ENCODE peak calls at places on chromosomes 5 and 9, in nine cellular contexts. One of them, this sample, is unnamed.

GRCh38 chr5:58455066-58455465 is 4.8 kb downstream of the PLK2 start:
- DNase-seq in sigmoid colon: no peak
- DNase-seq in fibroblast of lung: peak
- DNase-seq in amygdala: no peak
- DNase-seq in activated naive CD4-positive, alpha-beta T cell treated with anti-CD3 and anti-CD28 coated beads, Interleukin-2, amount 50 U/mL, for 16 hours: no peak
- DNase-seq in AG09309: peak
- DNase-seq in CD4-positive, alpha-beta T cell: no peak
- DNase-seq in HS-27A: no peak
- DNase-seq in lower leg skin: no peak
- DNase-seq in this sample: peak

GRCh38 chr9:131238402-131239021 is 37.8 kb downstream of the FAM78A start:
- DNase-seq in fibroblast of lung: peak
- DNase-seq in activated naive CD4-positive, alpha-beta T cell treated with anti-CD3 and anti-CD28 coated beads, Interleukin-2, amount 50 U/mL, for 16 hours: no peak
- DNase-seq in sigmoid colon: no peak
- DNase-seq in lower leg skin: no peak
- DNase-seq in HS-27A: no peak
- DNase-seq in AG09309: no peak
- DNase-seq in CD4-positive, alpha-beta T cell: no peak
- DNase-seq in amygdala: no peak
- DNase-seq in this sample: no peak

GRCh38 chr5:134577796-134578577 is 52.5 kb downstream of the JADE2 start:
- DNase-seq in CD4-positive, alpha-beta T cell: peak
- DNase-seq in AG09309: peak
- DNase-seq in amygdala: peak
- DNase-seq in fibroblast of lung: peak
- DNase-seq in sigmoid colon: peak
- DNase-seq in HS-27A: no peak
- DNase-seq in activated naive CD4-positive, alpha-beta T cell treated with anti-CD3 and anti-CD28 coated beads, Interleukin-2, amount 50 U/mL, for 16 hours: peak
- DNase-seq in lower leg skin: peak
- DNase-seq in this sample: peak

GRCh38 chr5:137696481-137696880 is 39.4 kb downstream of the KLHL3 start:
- DNase-seq in lower leg skin: no peak
- DNase-seq in activated naive CD4-positive, alpha-beta T cell treated with anti-CD3 and anti-CD28 coated beads, Interleukin-2, amount 50 U/mL, for 16 hours: peak
- DNase-seq in AG09309: no peak
- DNase-seq in sigmoid colon: no peak
- DNase-seq in HS-27A: no peak
- DNase-seq in amygdala: no peak
- DNase-seq in fibroblast of lung: peak
- DNase-seq in CD4-positive, alpha-beta T cell: no peak
- DNase-seq in this sample: no peak

GRCh38 chr9:129828969-129829368 is 5.0 kb upstream of the TOR1A start:
- DNase-seq in activated naive CD4-positive, alpha-beta T cell treated with anti-CD3 and anti-CD28 coated beads, Interleukin-2, amount 50 U/mL, for 16 hours: no peak
- DNase-seq in HS-27A: no peak
- DNase-seq in lower leg skin: no peak
- DNase-seq in sigmoid colon: no peak
- DNase-seq in CD4-positive, alpha-beta T cell: no peak
- DNase-seq in AG09309: no peak
- DNase-seq in amygdala: no peak
- DNase-seq in fibroblast of lung: no peak
- DNase-seq in this sample: no peak

GRCh38 chr9:122228191-122228905 is 409 bp downstream of the LHX6 start:
- DNase-seq in fibroblast of lung: no peak
- DNase-seq in AG09309: no peak
- DNase-seq in HS-27A: no peak
- DNase-seq in amygdala: no peak
- DNase-seq in CD4-positive, alpha-beta T cell: no peak
- DNase-seq in lower leg skin: peak
- DNase-seq in activated naive CD4-positive, alpha-beta T cell treated with anti-CD3 and anti-CD28 coated beads, Interleukin-2, amount 50 U/mL, for 16 hours: no peak
- DNase-seq in sigmoid colon: no peak
- DNase-seq in this sample: no peak

GRCh38 chr5:141503699-141504098 is 14.8 kb downstream of the PCDHGC5 start:
- DNase-seq in activated naive CD4-positive, alpha-beta T cell treated with anti-CD3 and anti-CD28 coated beads, Interleukin-2, amount 50 U/mL, for 16 hours: no peak
- DNase-seq in AG09309: no peak
- DNase-seq in HS-27A: no peak
- DNase-seq in amygdala: no peak
- DNase-seq in sigmoid colon: no peak
- DNase-seq in lower leg skin: no peak
- DNase-seq in fibroblast of lung: no peak
- DNase-seq in CD4-positive, alpha-beta T cell: no peak
- DNase-seq in this sample: no peak

GRCh38 chr9:78235296-78235770 is 542 bp upstream of the CEP78 start:
- DNase-seq in fibroblast of lung: peak
- DNase-seq in CD4-positive, alpha-beta T cell: no peak
- DNase-seq in sigmoid colon: no peak
- DNase-seq in HS-27A: no peak
- DNase-seq in AG09309: no peak
- DNase-seq in amygdala: no peak
- DNase-seq in activated naive CD4-positive, alpha-beta T cell treated with anti-CD3 and anti-CD28 coated beads, Interleukin-2, amount 50 U/mL, for 16 hours: no peak
- DNase-seq in lower leg skin: no peak
- DNase-seq in this sample: peak

GRCh38 chr9:90547896-90548295 is 94.7 kb downstream of the DIRAS2 start:
- DNase-seq in amygdala: no peak
- DNase-seq in fibroblast of lung: no peak
- DNase-seq in activated naive CD4-positive, alpha-beta T cell treated with anti-CD3 and anti-CD28 coated beads, Interleukin-2, amount 50 U/mL, for 16 hours: no peak
- DNase-seq in AG09309: no peak
- DNase-seq in CD4-positive, alpha-beta T cell: no peak
- DNase-seq in lower leg skin: no peak
- DNase-seq in HS-27A: no peak
- DNase-seq in sigmoid colon: no peak
- DNase-seq in this sample: peak

GRCh38 chr5:172743112-172743959 is 27.7 kb downstream of the DUSP1 start:
- DNase-seq in activated naive CD4-positive, alpha-beta T cell treated with anti-CD3 and anti-CD28 coated beads, Interleukin-2, amount 50 U/mL, for 16 hours: no peak
- DNase-seq in AG09309: no peak
- DNase-seq in sigmoid colon: no peak
- DNase-seq in HS-27A: no peak
- DNase-seq in amygdala: no peak
- DNase-seq in fibroblast of lung: no peak
- DNase-seq in lower leg skin: no peak
- DNase-seq in CD4-positive, alpha-beta T cell: no peak
- DNase-seq in this sample: no peak

GRCh38 chr9:131500377-131500776 is 2.3 kb upstream of the POMT1 start:
- DNase-seq in HS-27A: no peak
- DNase-seq in lower leg skin: no peak
- DNase-seq in activated naive CD4-positive, alpha-beta T cell treated with anti-CD3 and anti-CD28 coated beads, Interleukin-2, amount 50 U/mL, for 16 hours: peak
- DNase-seq in AG09309: no peak
- DNase-seq in sigmoid colon: no peak
- DNase-seq in CD4-positive, alpha-beta T cell: peak
- DNase-seq in fibroblast of lung: no peak
- DNase-seq in amygdala: peak
- DNase-seq in this sample: peak

GRCh38 chr5:146906803-146907202 is 28.2 kb upstream of the PPP2R2B start:
- DNase-seq in AG09309: no peak
- DNase-seq in HS-27A: no peak
- DNase-seq in lower leg skin: no peak
- DNase-seq in fibroblast of lung: peak
- DNase-seq in sigmoid colon: no peak
- DNase-seq in amygdala: no peak
- DNase-seq in CD4-positive, alpha-beta T cell: no peak
- DNase-seq in activated naive CD4-positive, alpha-beta T cell treated with anti-CD3 and anti-CD28 coated beads, Interleukin-2, amount 50 U/mL, for 16 hours: no peak
- DNase-seq in this sample: peak

GRCh38 chr9:111161015-111161415 is 122.7 kb upstream of the LPAR1 start:
- DNase-seq in activated naive CD4-positive, alpha-beta T cell treated with anti-CD3 and anti-CD28 coated beads, Interleukin-2, amount 50 U/mL, for 16 hours: no peak
- DNase-seq in CD4-positive, alpha-beta T cell: no peak
- DNase-seq in AG09309: peak
- DNase-seq in amygdala: no peak
- DNase-seq in fibroblast of lung: peak
- DNase-seq in lower leg skin: no peak
- DNase-seq in HS-27A: peak
- DNase-seq in sigmoid colon: no peak
- DNase-seq in this sample: peak

GRCh38 chr9:114049453-114050225 is 28.5 kb downstream of the AMBP start:
- DNase-seq in HS-27A: no peak
- DNase-seq in lower leg skin: peak
- DNase-seq in fibroblast of lung: no peak
- DNase-seq in CD4-positive, alpha-beta T cell: no peak
- DNase-seq in sigmoid colon: peak
- DNase-seq in AG09309: no peak
- DNase-seq in amygdala: no peak
- DNase-seq in activated naive CD4-positive, alpha-beta T cell treated with anti-CD3 and anti-CD28 coated beads, Interleukin-2, amount 50 U/mL, for 16 hours: no peak
- DNase-seq in this sample: no peak

GRCh38 chr9:133587466-133587865 is 21.7 kb downstream of the FAM163B start:
- DNase-seq in HS-27A: no peak
- DNase-seq in amygdala: no peak
- DNase-seq in activated naive CD4-positive, alpha-beta T cell treated with anti-CD3 and anti-CD28 coated beads, Interleukin-2, amount 50 U/mL, for 16 hours: no peak
- DNase-seq in AG09309: no peak
- DNase-seq in CD4-positive, alpha-beta T cell: no peak
- DNase-seq in lower leg skin: no peak
- DNase-seq in sigmoid colon: no peak
- DNase-seq in fibroblast of lung: no peak
- DNase-seq in this sample: no peak

GRCh38 chr5:88881566-88881965 is 1.4 kb downstream of the MEF2C start:
- DNase-seq in HS-27A: no peak
- DNase-seq in AG09309: no peak
- DNase-seq in lower leg skin: no peak
- DNase-seq in fibroblast of lung: no peak
- DNase-seq in activated naive CD4-positive, alpha-beta T cell treated with anti-CD3 and anti-CD28 coated beads, Interleukin-2, amount 50 U/mL, for 16 hours: no peak
- DNase-seq in sigmoid colon: no peak
- DNase-seq in amygdala: no peak
- DNase-seq in CD4-positive, alpha-beta T cell: no peak
- DNase-seq in this sample: no peak

GRCh38 chr5:134525687-134526482 is 415 bp downstream of the JADE2 start:
- DNase-seq in fibroblast of lung: peak
- DNase-seq in AG09309: no peak
- DNase-seq in amygdala: peak
- DNase-seq in activated naive CD4-positive, alpha-beta T cell treated with anti-CD3 and anti-CD28 coated beads, Interleukin-2, amount 50 U/mL, for 16 hours: peak
- DNase-seq in HS-27A: no peak
- DNase-seq in sigmoid colon: peak
- DNase-seq in lower leg skin: peak
- DNase-seq in CD4-positive, alpha-beta T cell: peak
- DNase-seq in this sample: peak

GRCh38 chr9:87569008-87569908 is 71.6 kb downstream of the DAPK1 start:
- DNase-seq in CD4-positive, alpha-beta T cell: no peak
- DNase-seq in HS-27A: no peak
- DNase-seq in amygdala: no peak
- DNase-seq in fibroblast of lung: peak
- DNase-seq in AG09309: no peak
- DNase-seq in lower leg skin: no peak
- DNase-seq in sigmoid colon: no peak
- DNase-seq in activated naive CD4-positive, alpha-beta T cell treated with anti-CD3 and anti-CD28 coated beads, Interleukin-2, amount 50 U/mL, for 16 hours: no peak
- DNase-seq in this sample: no peak

GRCh38 chr5:3179220-3179619 is 416.4 kb upstream of the IRX1 start:
- DNase-seq in fibroblast of lung: no peak
- DNase-seq in lower leg skin: no peak
- DNase-seq in AG09309: no peak
- DNase-seq in HS-27A: no peak
- DNase-seq in sigmoid colon: no peak
- DNase-seq in activated naive CD4-positive, alpha-beta T cell treated with anti-CD3 and anti-CD28 coated beads, Interleukin-2, amount 50 U/mL, for 16 hours: no peak
- DNase-seq in amygdala: no peak
- DNase-seq in CD4-positive, alpha-beta T cell: no peak
- DNase-seq in this sample: no peak

GRCh38 chr5:124234022-124234899 is 512.2 kb downstream of the ZNF608 start:
- DNase-seq in sigmoid colon: no peak
- DNase-seq in fibroblast of lung: peak
- DNase-seq in lower leg skin: no peak
- DNase-seq in activated naive CD4-positive, alpha-beta T cell treated with anti-CD3 and anti-CD28 coated beads, Interleukin-2, amount 50 U/mL, for 16 hours: no peak
- DNase-seq in amygdala: no peak
- DNase-seq in AG09309: no peak
- DNase-seq in HS-27A: no peak
- DNase-seq in CD4-positive, alpha-beta T cell: no peak
- DNase-seq in this sample: no peak

GRCh38 chr5:97224112-97224750 is 41.2 kb upstream of the RIOK2 start:
- DNase-seq in HS-27A: peak
- DNase-seq in lower leg skin: no peak
- DNase-seq in CD4-positive, alpha-beta T cell: no peak
- DNase-seq in AG09309: peak
- DNase-seq in fibroblast of lung: peak
- DNase-seq in amygdala: no peak
- DNase-seq in sigmoid colon: no peak
- DNase-seq in activated naive CD4-positive, alpha-beta T cell treated with anti-CD3 and anti-CD28 coated beads, Interleukin-2, amount 50 U/mL, for 16 hours: no peak
- DNase-seq in this sample: no peak

GRCh38 chr5:138849439-138849838 is 25.7 kb downstream of the LRRTM2 start:
- DNase-seq in lower leg skin: no peak
- DNase-seq in amygdala: no peak
- DNase-seq in activated naive CD4-positive, alpha-beta T cell treated with anti-CD3 and anti-CD28 coated beads, Interleukin-2, amount 50 U/mL, for 16 hours: no peak
- DNase-seq in sigmoid colon: no peak
- DNase-seq in fibroblast of lung: peak
- DNase-seq in AG09309: no peak
- DNase-seq in HS-27A: no peak
- DNase-seq in CD4-positive, alpha-beta T cell: no peak
- DNase-seq in this sample: no peak

GRCh38 chr9:22208846-22209585 is 199.9 kb upstream of the CDKN2B start:
- DNase-seq in amygdala: no peak
- DNase-seq in lower leg skin: no peak
- DNase-seq in CD4-positive, alpha-beta T cell: no peak
- DNase-seq in fibroblast of lung: peak
- DNase-seq in sigmoid colon: no peak
- DNase-seq in activated naive CD4-positive, alpha-beta T cell treated with anti-CD3 and anti-CD28 coated beads, Interleukin-2, amount 50 U/mL, for 16 hours: no peak
- DNase-seq in HS-27A: no peak
- DNase-seq in AG09309: no peak
- DNase-seq in this sample: peak

GRCh38 chr9:21267806-21268657 is 28.2 kb upstream of the IFNA14 start:
- DNase-seq in CD4-positive, alpha-beta T cell: no peak
- DNase-seq in sigmoid colon: no peak
- DNase-seq in activated naive CD4-positive, alpha-beta T cell treated with anti-CD3 and anti-CD28 coated beads, Interleukin-2, amount 50 U/mL, for 16 hours: no peak
- DNase-seq in lower leg skin: no peak
- DNase-seq in AG09309: no peak
- DNase-seq in HS-27A: no peak
- DNase-seq in amygdala: no peak
- DNase-seq in fibroblast of lung: no peak
- DNase-seq in this sample: no peak

GRCh38 chr5:87079219-87079618 is 188.5 kb upstream of the RASA1 start:
- DNase-seq in fibroblast of lung: no peak
- DNase-seq in activated naive CD4-positive, alpha-beta T cell treated with anti-CD3 and anti-CD28 coated beads, Interleukin-2, amount 50 U/mL, for 16 hours: no peak
- DNase-seq in HS-27A: no peak
- DNase-seq in sigmoid colon: no peak
- DNase-seq in amygdala: no peak
- DNase-seq in lower leg skin: no peak
- DNase-seq in CD4-positive, alpha-beta T cell: no peak
- DNase-seq in AG09309: no peak
- DNase-seq in this sample: no peak

GRCh38 chr5:89034588-89034987 is 151.6 kb upstream of the MEF2C start:
- DNase-seq in HS-27A: peak
- DNase-seq in amygdala: no peak
- DNase-seq in sigmoid colon: no peak
- DNase-seq in lower leg skin: no peak
- DNase-seq in AG09309: no peak
- DNase-seq in fibroblast of lung: peak
- DNase-seq in activated naive CD4-positive, alpha-beta T cell treated with anti-CD3 and anti-CD28 coated beads, Interleukin-2, amount 50 U/mL, for 16 hours: no peak
- DNase-seq in CD4-positive, alpha-beta T cell: no peak
- DNase-seq in this sample: peak

GRCh38 chr9:123336455-123336854 is 19.5 kb upstream of the CRB2 start:
- DNase-seq in sigmoid colon: no peak
- DNase-seq in activated naive CD4-positive, alpha-beta T cell treated with anti-CD3 and anti-CD28 coated beads, Interleukin-2, amount 50 U/mL, for 16 hours: no peak
- DNase-seq in AG09309: no peak
- DNase-seq in fibroblast of lung: no peak
- DNase-seq in amygdala: no peak
- DNase-seq in CD4-positive, alpha-beta T cell: no peak
- DNase-seq in HS-27A: no peak
- DNase-seq in lower leg skin: no peak
- DNase-seq in this sample: peak

GRCh38 chr9:14692918-14693861 is at the start of gene ZDHHC21:
- DNase-seq in activated naive CD4-positive, alpha-beta T cell treated with anti-CD3 and anti-CD28 coated beads, Interleukin-2, amount 50 U/mL, for 16 hours: peak
- DNase-seq in lower leg skin: peak
- DNase-seq in sigmoid colon: peak
- DNase-seq in HS-27A: no peak
- DNase-seq in amygdala: no peak
- DNase-seq in AG09309: no peak
- DNase-seq in CD4-positive, alpha-beta T cell: peak
- DNase-seq in fibroblast of lung: peak
- DNase-seq in this sample: peak

GRCh38 chr9:74609671-74610416 is 112.7 kb downstream of the RORB start:
- DNase-seq in HS-27A: no peak
- DNase-seq in lower leg skin: no peak
- DNase-seq in CD4-positive, alpha-beta T cell: no peak
- DNase-seq in activated naive CD4-positive, alpha-beta T cell treated with anti-CD3 and anti-CD28 coated beads, Interleukin-2, amount 50 U/mL, for 16 hours: no peak
- DNase-seq in AG09309: no peak
- DNase-seq in amygdala: no peak
- DNase-seq in fibroblast of lung: no peak
- DNase-seq in sigmoid colon: no peak
- DNase-seq in this sample: peak

GRCh38 chr5:131357739-131358561 is 94.1 kb downstream of the CDC42SE2 start:
- DNase-seq in fibroblast of lung: no peak
- DNase-seq in CD4-positive, alpha-beta T cell: peak
- DNase-seq in amygdala: no peak
- DNase-seq in AG09309: no peak
- DNase-seq in sigmoid colon: no peak
- DNase-seq in activated naive CD4-positive, alpha-beta T cell treated with anti-CD3 and anti-CD28 coated beads, Interleukin-2, amount 50 U/mL, for 16 hours: peak
- DNase-seq in HS-27A: no peak
- DNase-seq in lower leg skin: no peak
- DNase-seq in this sample: peak

GRCh38 chr9:96126321-96126881 is 175.6 kb downstream of the HSD17B3 start:
- DNase-seq in fibroblast of lung: no peak
- DNase-seq in activated naive CD4-positive, alpha-beta T cell treated with anti-CD3 and anti-CD28 coated beads, Interleukin-2, amount 50 U/mL, for 16 hours: no peak
- DNase-seq in sigmoid colon: no peak
- DNase-seq in AG09309: no peak
- DNase-seq in HS-27A: no peak
- DNase-seq in CD4-positive, alpha-beta T cell: no peak
- DNase-seq in amygdala: no peak
- DNase-seq in lower leg skin: no peak
- DNase-seq in this sample: no peak